ENCODE peak calls at places on chromosomes 12 and 14, in ten cellular contexts. E, T, K, Y, J, Q, L, F, O and R are unnamed samples.

GRCh38 chr14:70838076-70838475 is 28.8 kb upstream of the MAP3K9 start:
- DNase-seq in K (no peak), Y (no peak), T (no peak), Q (no peak), J (no peak), L (no peak), E (no peak), O (no peak), F (no peak), R (no peak)

GRCh38 chr14:34180428-34180827 is 229.6 kb upstream of the EGLN3 start:
- DNase-seq in L (no peak), Q (no peak), Y (no peak), F (no peak), J (no peak), K (no peak), O (no peak), T (no peak), E (no peak), R (no peak)

GRCh38 chr14:77612011-77612620 is 4.3 kb downstream of the SPTLC2 start:
- DNase-seq in O (no peak), J (no peak), Q (no peak), L (peak), F (no peak), E (no peak), Y (peak), T (no peak), K (no peak), R (no peak)

GRCh38 chr12:129193263-129193871 is 340.1 kb downstream of the GLT1D1 start:
- DNase-seq in E (no peak), Q (no peak), L (no peak), Y (peak), F (no peak), K (peak), O (no peak), T (peak), J (no peak), R (no peak)

GRCh38 chr12:104513681-104514080 is 56.9 kb downstream of the CHST11 start:
- DNase-seq in K (no peak), F (no peak), J (no peak), E (no peak), Y (no peak), T (no peak), Q (no peak), L (peak), O (no peak), R (no peak)

GRCh38 chr12:123106640-123107359 is 44.1 kb downstream of the PITPNM2 start:
- DNase-seq in F (peak), J (no peak), Q (no peak), O (peak), Y (no peak), K (no peak), T (no peak), L (no peak), E (no peak), R (peak)

GRCh38 chr14:76539130-76539529 is 163.2 kb downstream of the ESRRB start:
- DNase-seq in Q (no peak), O (no peak), Y (no peak), F (no peak), K (no peak), L (no peak), T (no peak), J (no peak), E (no peak), R (no peak)

GRCh38 chr12:3558854-3559253 is 67.9 kb downstream of the PRMT8 start:
- DNase-seq in T (no peak), L (no peak), E (no peak), Y (no peak), F (no peak), O (no peak), K (no peak), J (no peak), Q (no peak), R (no peak)

GRCh38 chr12:43309845-43310405 is 242.1 kb downstream of the ADAMTS20 start:
- DNase-seq in L (peak), Q (no peak), O (no peak), E (no peak), K (no peak), J (peak), T (no peak), Y (no peak), F (no peak), R (no peak)

GRCh38 chr12:119202121-119202527 is 23.4 kb downstream of the HSPB8 start:
- DNase-seq in J (no peak), Y (peak), T (no peak), E (no peak), O (no peak), L (no peak), K (no peak), Q (no peak), F (no peak), R (no peak)

GRCh38 chr12:28759334-28759733 is 389.7 kb upstream of the FAR2 start:
- DNase-seq in Y (peak), J (no peak), Q (no peak), F (no peak), L (peak), K (no peak), E (no peak), O (no peak), T (peak), R (no peak)

GRCh38 chr12:75982974-75983660 is 48.5 kb downstream of the PHLDA1 start:
- DNase-seq in L (no peak), O (no peak), F (no peak), K (no peak), E (no peak), J (no peak), Y (no peak), Q (no peak), T (no peak), R (peak)

GRCh38 chr14:30710870-30711269 is 88.8 kb downstream of the SCFD1 start:
- DNase-seq in F (no peak), T (no peak), J (no peak), K (no peak), O (no peak), E (no peak), Q (no peak), Y (no peak), L (peak), R (no peak)

GRCh38 chr14:100093322-100093721 is 28.1 kb downstream of the EVL start:
- DNase-seq in Y (no peak), L (no peak), E (no peak), J (no peak), F (no peak), K (no peak), Q (no peak), T (no peak), O (no peak), R (no peak)

GRCh38 chr12:124443929-124444712 is 123.3 kb downstream of the NCOR2 start:
- DNase-seq in O (no peak), T (no peak), Q (no peak), F (no peak), K (no peak), L (no peak), E (no peak), J (peak), Y (no peak), R (peak)

GRCh38 chr12:47837190-47838171 is 17.8 kb upstream of the HDAC7 start:
- DNase-seq in O (peak), T (peak), J (no peak), E (peak), K (peak), Y (peak), Q (peak), F (peak), L (no peak), R (peak)

GRCh38 chr12:127381043-127381668 is 885.8 kb upstream of the TMEM132C start:
- DNase-seq in E (no peak), T (peak), Q (peak), Y (peak), F (no peak), J (no peak), O (peak), K (peak), L (peak), R (peak)

GRCh38 chr14:91336093-91336450 is 81.5 kb downstream of the CCDC88C start:
- DNase-seq in J (no peak), F (no peak), T (no peak), E (no peak), Q (no peak), K (no peak), O (no peak), Y (no peak), L (no peak), R (peak)

GRCh38 chr12:41496009-41496408 is 307.9 kb downstream of the PDZRN4 start:
- DNase-seq in L (no peak), T (no peak), J (no peak), O (no peak), K (no peak), E (no peak), Q (no peak), F (no peak), Y (no peak), R (no peak)

GRCh38 chr12:127388985-127389384 is 878.0 kb upstream of the TMEM132C start:
- DNase-seq in Q (no peak), E (no peak), Y (no peak), K (no peak), J (no peak), O (no peak), L (peak), F (no peak), T (no peak), R (no peak)

GRCh38 chr12:95213119-95213518 is 4.1 kb downstream of the FGD6 start:
- DNase-seq in Q (no peak), F (no peak), Y (no peak), O (no peak), L (no peak), E (no peak), T (no peak), K (no peak), J (no peak), R (no peak)

GRCh38 chr14:56126514-56126913 is 8.3 kb downstream of the PELI2 start:
- DNase-seq in Q (no peak), O (no peak), Y (no peak), F (no peak), K (no peak), L (no peak), E (no peak), T (no peak), J (no peak), R (no peak)

GRCh38 chr14:60116181-60116580 is 24.5 kb downstream of the PCNX4 start:
- DNase-seq in F (no peak), L (no peak), K (no peak), Q (no peak), E (no peak), T (no peak), Y (no peak), J (no peak), O (no peak), R (no peak)

GRCh38 chr14:53249059-53249458 is 95.9 kb upstream of the DDHD1 start:
- DNase-seq in F (no peak), Q (no peak), L (peak), O (no peak), T (no peak), J (no peak), Y (no peak), E (no peak), K (no peak), R (no peak)

GRCh38 chr12:53232641-53233538 is 881 bp upstream of the RARG start:
- DNase-seq in F (no peak), O (peak), J (no peak), Y (peak), T (peak), Q (no peak), K (peak), E (no peak), L (no peak), R (peak)

GRCh38 chr14:88013750-88014349 is 8.9 kb downstream of the GPR65 start:
- DNase-seq in F (no peak), Q (peak), O (no peak), T (peak), Y (peak), E (no peak), L (peak), K (peak), J (peak), R (peak)

GRCh38 chr12:109760031-109760929 is 46.7 kb downstream of the FAM222A start:
- DNase-seq in K (peak), Q (no peak), L (no peak), J (no peak), F (peak), E (no peak), Y (no peak), O (no peak), T (no peak), R (peak)

GRCh38 chr12:2801044-2801783 is 6.4 kb downstream of the FKBP4 start:
- DNase-seq in J (no peak), K (peak), F (peak), L (no peak), Y (no peak), Q (no peak), O (no peak), E (no peak), T (no peak), R (no peak)

GRCh38 chr12:70627677-70628076 is 9.6 kb downstream of the PTPRB start:
- DNase-seq in L (no peak), K (no peak), E (no peak), Y (no peak), T (no peak), O (no peak), Q (no peak), J (no peak), F (no peak), R (no peak)

GRCh38 chr12:93177208-93178153 is 200.2 kb upstream of the NUDT4 start:
- DNase-seq in Q (no peak), F (no peak), K (no peak), Y (no peak), L (peak), J (no peak), O (no peak), T (no peak), E (no peak), R (no peak)

GRCh38 chr12:115468087-115468510 is 784.1 kb upstream of the TBX3 start:
- DNase-seq in Y (no peak), O (no peak), T (peak), Q (no peak), K (peak), L (peak), F (no peak), E (no peak), J (no peak), R (no peak)

GRCh38 chr14:69615471-69616407 is 4.3 kb downstream of the SUSD6 start:
- DNase-seq in F (peak), T (no peak), O (peak), Q (peak), L (peak), J (peak), K (peak), Y (no peak), E (peak), R (peak)

GRCh38 chr12:130818381-130819247 is 20.4 kb downstream of the STX2 start:
- DNase-seq in F (peak), Q (peak), E (peak), J (no peak), K (peak), O (peak), Y (peak), T (peak), L (no peak), R (peak)

DNA sequence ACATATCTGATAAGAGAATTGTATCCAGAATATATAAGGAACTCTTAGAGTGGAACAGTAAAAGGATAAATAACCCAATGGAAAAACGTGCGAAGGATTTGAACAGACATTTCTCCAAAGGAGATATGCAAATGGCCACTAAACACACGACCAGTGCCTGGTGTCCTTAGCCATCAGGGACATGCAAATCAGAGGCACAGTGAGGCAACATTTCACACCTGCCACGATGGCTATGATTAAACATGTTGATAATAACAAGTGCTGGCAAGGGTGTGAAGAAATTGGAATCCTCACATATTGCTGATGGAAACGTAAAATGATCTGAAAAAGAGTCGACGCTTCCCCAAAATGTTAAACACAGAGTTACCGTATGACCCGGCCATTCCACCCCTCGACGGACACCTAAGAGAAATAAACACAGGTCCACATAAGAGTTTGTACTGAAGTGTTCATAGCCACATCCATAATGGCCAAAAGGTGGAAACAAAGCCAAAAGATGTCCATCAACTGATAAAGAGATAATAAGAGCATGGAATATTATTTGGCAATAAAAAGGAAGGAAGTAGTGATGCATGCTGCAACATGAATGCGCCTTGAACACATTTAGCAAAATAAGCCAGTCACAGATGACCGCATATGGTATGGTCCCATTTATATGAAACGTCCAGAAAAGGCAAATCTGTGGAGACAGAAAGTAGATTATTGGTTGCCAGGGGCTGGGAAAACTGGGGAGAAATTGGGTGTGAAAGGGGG is 6.3 kb upstream of the TMEM121 start:
- DNase-seq in T (no peak), O (no peak), F (no peak), J (no peak), L (no peak), E (no peak), Q (no peak), K (no peak), Y (no peak), R (no peak)
- H3K4me3 ChIP-seq in T (no peak), O (no peak), F (no peak), J (no peak), L (no peak), E (no peak), Q (no peak), K (no peak), Y (no peak), R (no peak)

GRCh38 chr12:114360485-114360884 is 45.5 kb downstream of the TBX5 start:
- DNase-seq in J (no peak), K (no peak), T (no peak), L (no peak), Q (no peak), Y (no peak), E (no peak), O (no peak), F (no peak), R (no peak)

DNA sequence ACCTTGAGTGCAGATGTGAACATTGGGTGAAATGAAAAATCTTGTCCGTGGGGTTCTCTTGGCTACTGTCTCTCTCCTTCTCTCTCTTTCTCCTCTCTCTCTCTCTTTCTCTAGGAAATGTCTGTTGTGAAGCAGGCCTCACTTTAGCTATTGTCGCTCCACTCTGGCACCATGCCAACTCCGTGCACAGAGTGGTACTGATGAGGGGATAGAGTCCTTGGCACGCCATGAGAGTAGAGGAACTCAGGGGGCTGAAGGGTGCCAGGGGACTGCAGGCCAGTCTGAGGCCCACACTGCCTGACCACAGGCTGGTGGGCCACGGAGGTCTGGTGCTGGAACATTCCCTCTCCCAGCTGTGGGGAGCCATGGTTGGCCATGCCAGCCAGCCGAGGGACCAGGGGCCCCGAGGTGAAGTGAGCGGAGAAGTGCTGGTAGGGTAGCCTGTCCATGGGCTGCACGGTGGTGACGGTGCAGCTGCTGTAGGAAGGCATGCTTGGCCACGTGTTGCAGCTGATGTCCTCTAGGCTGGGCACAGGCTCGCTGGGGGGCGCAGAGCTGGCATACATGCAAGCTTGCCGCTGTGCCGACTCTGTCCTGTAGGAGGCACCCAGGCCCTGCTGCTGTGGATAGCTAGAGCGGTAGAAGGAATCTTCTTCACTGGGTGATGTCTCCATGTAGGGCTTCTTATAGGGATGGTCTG is 50.4 kb downstream of the TBX5 start:
- DNase-seq in Y (peak), J (no peak), F (no peak), K (no peak), E (no peak), Q (no peak), T (no peak), L (no peak), O (no peak), R (peak)
- H3K27ac ChIP-seq in Y (no peak), J (no peak), F (no peak), K (no peak), E (no peak), Q (no peak), T (no peak), L (no peak), O (no peak), R (peak)

GRCh38 chr12:90301095-90301494 is 592.5 kb upstream of the ATP2B1 start:
- DNase-seq in E (no peak), J (no peak), Q (no peak), O (no peak), Y (no peak), K (no peak), L (no peak), T (no peak), F (no peak), R (no peak)

GRCh38 chr12:90295858-90296257 is 587.2 kb upstream of the ATP2B1 start:
- DNase-seq in J (no peak), Y (no peak), K (no peak), O (no peak), E (no peak), Q (no peak), T (no peak), L (no peak), F (no peak), R (no peak)

GRCh38 chr12:90301734-90302133 is 593.1 kb upstream of the ATP2B1 start:
- DNase-seq in L (no peak), E (no peak), Q (no peak), F (no peak), O (no peak), Y (no peak), T (no peak), K (no peak), J (no peak), R (no peak)

GRCh38 chr12:90299121-90299520 is 590.5 kb upstream of the ATP2B1 start:
- DNase-seq in T (no peak), F (no peak), Q (no peak), L (no peak), E (peak), K (no peak), J (no peak), Y (no peak), O (no peak), R (no peak)

DNA sequence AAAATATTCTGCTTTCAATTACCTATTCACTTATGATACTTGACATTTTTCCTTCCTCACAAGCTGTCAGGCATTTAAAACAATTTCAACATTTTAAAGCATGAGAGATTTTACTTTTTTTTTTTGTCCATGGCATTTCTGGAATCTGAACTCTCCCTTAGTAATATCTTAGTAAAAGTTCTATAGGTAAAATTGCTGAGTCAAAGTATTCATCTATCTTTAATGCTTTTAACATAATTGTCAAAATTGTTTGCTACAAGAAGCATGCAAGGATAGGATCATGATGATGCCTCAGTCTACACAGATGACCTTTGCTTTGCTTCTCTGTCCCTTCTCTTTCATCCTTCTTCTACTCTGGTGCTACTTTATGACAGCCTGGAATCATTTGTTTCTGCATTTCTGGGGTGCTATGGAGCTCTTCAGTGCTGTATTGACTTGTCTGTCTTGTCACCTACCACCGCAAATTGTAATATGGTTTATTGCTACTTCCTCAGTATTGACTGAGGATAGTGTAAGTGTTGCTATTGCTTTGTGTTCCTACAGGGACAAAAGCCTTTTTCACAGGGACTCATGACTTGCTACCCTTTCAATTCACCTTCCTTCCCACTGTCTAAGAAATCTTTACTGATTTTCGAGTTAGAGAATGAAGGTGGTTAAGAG is 589.8 kb upstream of the ATP2B1 start:
- DNase-seq in E (no peak), Y (no peak), F (no peak), Q (no peak), L (no peak), J (no peak), K (no peak), T (no peak), O (no peak), R (no peak)
- H3K4me3 ChIP-seq in E (no peak), Y (no peak), F (no peak), Q (no peak), L (no peak), J (no peak), K (no peak), T (no peak), O (no peak), R (no peak)

GRCh38 chr14:95255487-95255886 is 64.2 kb downstream of the CLMN start:
- DNase-seq in E (no peak), Q (no peak), O (no peak), J (no peak), L (peak), F (no peak), T (peak), Y (peak), K (peak), R (peak)
- H3K27ac ChIP-seq in E (peak), Q (peak), O (no peak), J (no peak), L (no peak), F (no peak), T (peak), Y (no peak), K (no peak), R (no peak)

GRCh38 chr12:57726151-57726883 is 12.2 kb downstream of the AGAP2 start:
- DNase-seq in F (peak), Y (peak), L (peak), K (peak), J (peak), Q (peak), E (no peak), O (peak), T (peak), R (peak)
- H3K4me3 ChIP-seq in F (peak), Y (peak), L (peak), K (peak), J (peak), Q (peak), E (no peak), O (no peak), T (peak), R (peak)